ENCODE peak calls at places on chromosome 14, in four cellular contexts. F is GM12878, G is IMR-90, E is endothelial cell of umbilical vein. U is an unnamed sample.

GRCh38 chr14:66483322-66483721 is 2.8 kb upstream of the CCDC196 start:
- DNase-seq in F (no peak), G (no peak), E (no peak), U (no peak)

GRCh38 chr14:62209287-62209899 is 447.2 kb downstream of the SNAPC1 start:
- DNase-seq in F (no peak), G (peak; percentile 89), E (peak; percentile 92), U (no peak)

GRCh38 chr14:49297102-49297501 is 289.1 kb downstream of the RPS29 start:
- DNase-seq in F (no peak), G (no peak), E (no peak), U (no peak)

GRCh38 chr14:36767603-36768281 is 106.1 kb downstream of the PAX9 start:
- DNase-seq in F (no peak), G (no peak), E (no peak), U (peak; percentile 8)

GRCh38 chr14:56118611-56119181 is 485 bp downstream of the PELI2 start:
- DNase-seq in F (no peak), G (no peak), E (peak; percentile 7), U (no peak)

GRCh38 chr14:69484444-69485113 is at the start of gene PLEKHD1:
- DNase-seq in F (no peak), G (no peak), E (no peak), U (no peak)

GRCh38 chr14:91318911-91319310 is 74.4 kb upstream of the GPR68 start:
- DNase-seq in F (no peak), G (no peak), E (no peak), U (no peak)

GRCh38 chr14:102683399-102684275 is 91.2 kb downstream of the RCOR1 start:
- DNase-seq in F (no peak), G (no peak), E (no peak), U (peak; percentile 63)

GRCh38 chr14:37994846-37995372 is 212.8 kb upstream of the SSTR1 start:
- DNase-seq in F (no peak), G (no peak), E (no peak), U (no peak)

GRCh38 chr14:30525833-30526232 is 33.1 kb upstream of the G2E3 start:
- DNase-seq in F (no peak), G (peak; percentile 14), E (no peak), U (no peak)

GRCh38 chr14:78010688-78011087 is 159.5 kb upstream of the NRXN3 start:
- DNase-seq in F (no peak), G (peak; percentile 5), E (no peak), U (no peak)

GRCh38 chr14:89342049-89342448 is 75.0 kb downstream of the FOXN3 start:
- DNase-seq in F (no peak), G (no peak), E (no peak), U (no peak)

GRCh38 chr14:88948199-88948598 is 123.7 kb downstream of the TTC8 start:
- DNase-seq in F (no peak), G (peak; percentile 11), E (no peak), U (no peak)

GRCh38 chr14:65933400-65934068 is 521.0 kb downstream of the FUT8 start:
- DNase-seq in F (no peak), G (no peak), E (no peak), U (no peak)

GRCh38 chr14:89702151-89702936 is 252.2 kb downstream of the EFCAB11 start:
- DNase-seq in F (no peak), G (peak; percentile 67), E (no peak), U (no peak)

GRCh38 chr14:46344327-46344937 is 307.1 kb downstream of the RPL10L start:
- DNase-seq in F (peak; percentile 2), G (no peak), E (peak; percentile 60), U (no peak)

GRCh38 chr14:35402323-35403084 is 2.0 kb downstream of the NFKBIA start:
- DNase-seq in F (no peak), G (peak; percentile 56), E (peak; percentile 38), U (no peak)

GRCh38 chr14:85471156-85471555 is 58.8 kb upstream of the FLRT2 start:
- DNase-seq in F (no peak), G (peak; percentile 57), E (no peak), U (no peak)

GRCh38 chr14:41350476-41350875 is 256.2 kb upstream of the LRFN5 start:
- DNase-seq in F (no peak), G (no peak), E (no peak), U (no peak)

GRCh38 chr14:45686771-45687170 is 433.8 kb upstream of the MIS18BP1 start:
- DNase-seq in F (no peak), G (peak; percentile 8), E (no peak), U (no peak)

GRCh38 chr14:64899958-64900357 is 14.3 kb upstream of the CHURC1 start:
- DNase-seq in F (no peak), G (peak; percentile 22), E (no peak), U (no peak)

GRCh38 chr14:76761849-76762616 is 765 bp downstream of the VASH1 start:
- DNase-seq in F (no peak), G (no peak), E (no peak), U (no peak)

GRCh38 chr14:75711796-75712211 is 50.8 kb downstream of the TTLL5 start:
- DNase-seq in F (peak; percentile 40), G (peak; percentile 85), E (peak; percentile 46), U (peak; percentile 2)

GRCh38 chr14:98259881-98260280 is 1012.1 kb downstream of the BCL11B start:
- DNase-seq in F (no peak), G (no peak), E (no peak), U (no peak)

GRCh38 chr14:100155049-100155621 is 4.3 kb downstream of the DEGS2 start:
- DNase-seq in F (no peak), G (no peak), E (peak; percentile 20), U (peak; percentile 59)

GRCh38 chr14:69539631-69540410 is 34.9 kb downstream of the CCDC177 start:
- DNase-seq in F (no peak), G (peak; percentile 56), E (no peak), U (no peak)

GRCh38 chr14:31476131-31476917 is 11.5 kb downstream of the GPR33 start:
- DNase-seq in F (no peak), G (no peak), E (no peak), U (no peak)

GRCh38 chr14:50762001-50762930 is 68.7 kb downstream of the NIN start:
- DNase-seq in F (no peak), G (peak; percentile 94), E (no peak), U (peak; percentile 6)

GRCh38 chr14:55913324-55914035 is 204.7 kb upstream of the PELI2 start:
- DNase-seq in F (no peak), G (peak; percentile 56), E (peak; percentile 88), U (no peak)

GRCh38 chr14:99015833-99016232 is 256.2 kb downstream of the BCL11B start:
- DNase-seq in F (no peak), G (no peak), E (no peak), U (no peak)

GRCh38 chr14:103315368-103315911 is 18.6 kb upstream of the EIF5 start:
- DNase-seq in F (no peak), G (peak; percentile 74), E (peak; percentile 45), U (no peak)

GRCh38 chr14:54754116-54754622 is 148.5 kb downstream of the GCH1 start:
- DNase-seq in F (no peak), G (no peak), E (no peak), U (no peak)

GRCh38 chr14:96260341-96260821 is 4.4 kb downstream of the BDKRB1 start:
- DNase-seq in F (no peak), G (peak; percentile 77), E (no peak), U (no peak)

GRCh38 chr14:30648471-30648870 is 26.4 kb downstream of the SCFD1 start:
- DNase-seq in F (no peak), G (no peak), E (no peak), U (no peak)

GRCh38 chr14:65551019-65551643 is 138.6 kb downstream of the FUT8 start:
- DNase-seq in F (no peak), G (no peak), E (no peak), U (peak; percentile 6)

GRCh38 chr14:68172664-68173063 is 353.1 kb downstream of the RAD51B start:
- DNase-seq in F (peak; percentile 43), G (no peak), E (peak; percentile 31), U (no peak)
- TF ChIP-seq FOS in F (no peak), G (no peak), E (no peak), U (no peak)

DNA sequence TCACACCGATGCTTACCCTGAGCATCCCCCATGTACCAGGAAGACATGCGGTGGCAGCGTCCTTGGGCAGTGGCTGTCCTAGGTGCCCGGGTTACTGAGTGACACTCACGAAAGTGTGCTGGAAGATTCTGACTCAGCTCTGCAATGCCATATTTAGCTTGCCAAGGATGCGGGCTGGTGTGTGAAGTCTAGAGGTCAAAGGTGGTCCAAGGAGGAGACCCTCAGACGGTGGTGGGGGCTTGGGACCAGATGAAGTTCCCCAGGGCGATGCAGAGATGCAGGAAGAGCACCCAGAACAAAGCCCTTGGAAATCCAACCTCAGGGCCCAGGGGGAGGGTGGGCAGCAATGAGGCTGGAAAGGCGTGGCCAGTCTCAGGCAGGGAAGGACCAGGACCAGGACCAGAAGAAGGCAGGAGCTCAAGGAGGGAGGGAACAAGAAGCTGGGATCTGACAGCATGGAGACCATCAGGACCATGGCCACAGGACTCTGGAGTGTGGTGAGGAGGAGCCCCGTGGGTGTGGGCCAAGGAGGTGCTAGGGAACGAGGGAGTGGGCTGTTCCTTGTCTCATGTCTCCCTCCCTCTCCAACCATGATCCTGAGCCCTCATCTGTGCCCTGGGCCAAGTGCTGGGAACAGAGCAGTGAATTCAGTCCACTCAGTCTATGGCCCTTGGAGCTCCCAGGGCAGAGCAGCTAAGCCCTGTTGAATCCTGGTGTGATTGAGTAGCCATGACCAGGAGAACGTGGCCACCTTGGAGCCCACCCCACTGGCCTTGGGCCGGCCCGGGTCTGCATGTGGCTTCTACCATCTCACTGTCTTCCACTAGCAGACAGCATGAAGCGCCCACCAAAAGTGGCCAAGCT is 310.1 kb upstream of the DIO3 start:
- DNase-seq in F (no peak), G (no peak), E (no peak), U (no peak)
- TF ChIP-seq FOS in F (no peak), G (no peak), E (no peak), U (no peak)

DNA sequence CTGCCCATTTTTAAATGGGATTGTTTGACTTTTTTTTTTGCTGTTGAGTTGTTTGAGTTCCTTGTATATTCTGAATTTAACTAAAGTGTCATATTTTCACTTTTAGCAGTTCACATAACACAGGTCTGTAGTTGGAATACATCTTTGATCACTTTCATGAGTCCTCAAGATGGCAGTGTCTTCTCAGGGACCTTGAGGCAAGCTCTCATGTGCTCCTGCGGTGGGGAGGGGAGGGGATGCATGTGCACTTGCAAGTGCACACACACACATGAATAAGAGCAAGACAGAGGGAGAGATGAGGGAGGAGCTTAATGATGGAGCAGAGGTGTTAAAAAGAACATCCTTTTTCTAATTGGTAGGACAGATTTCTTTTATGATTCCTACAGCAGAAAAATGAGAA is 291.4 kb upstream of the OR4E1 start:
- DNase-seq in F (no peak), G (no peak), E (no peak), U (no peak)
- TF ChIP-seq FOS in F (no peak), G (no peak), E (no peak), U (no peak)

GRCh38 chr14:23406244-23406643 is 1.8 kb downstream of the MYH6 start:
- DNase-seq in F (no peak), G (no peak), E (no peak), U (no peak)
- TF ChIP-seq FOS in F (no peak), G (no peak), E (no peak), U (no peak)

DNA sequence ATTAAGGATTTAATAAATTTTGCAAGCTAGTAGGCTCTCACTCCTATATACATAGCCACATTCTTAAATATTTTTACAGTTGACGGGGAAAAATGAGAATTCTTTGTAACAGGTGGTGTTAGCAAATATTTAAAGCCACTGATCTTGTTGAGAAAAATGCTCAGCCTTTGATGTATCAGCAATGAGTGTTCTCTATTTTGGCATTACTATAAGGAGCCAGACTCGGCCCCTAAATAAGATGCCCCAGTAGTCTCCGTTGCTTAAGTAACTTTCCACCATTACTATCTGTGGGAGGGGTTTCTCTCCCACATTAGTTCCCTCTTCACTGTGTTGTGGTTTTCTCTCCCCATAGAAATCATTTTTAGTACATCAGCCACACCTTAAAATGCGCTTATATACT is 84.5 kb upstream of the FERMT2 start:
- DNase-seq in F (no peak), G (no peak), E (no peak), U (no peak)
- TF ChIP-seq FOS in F (no peak), G (no peak), E (no peak), U (no peak)

GRCh38 chr14:60722163-60722835 is 1.9 kb downstream of the SIX4 start:
- DNase-seq in F (no peak), G (peak; percentile 79), E (peak; percentile 54), U (peak; percentile 16)
- TF ChIP-seq FOS in F (no peak), G (no peak), E (no peak), U (no peak)